ENCODE peak calls at places on chromosomes 11 and 22, in four cellular contexts. T is neural crest cell, A is lung microvascular endothelial cell, C is GM13976. P is an unnamed sample.

GRCh38 chr11:95066721-95067041 is at the start of gene SRSF8:
- DNase-seq in T (no peak), A (no peak), C (no peak), P (no peak)

GRCh38 chr22:38973289-38974169 is 8.6 kb upstream of the APOBEC3B start:
- DNase-seq in T (peak), A (peak), C (peak), P (peak)

GRCh38 chr11:67357831-67358555 is 4.6 kb upstream of the POLD4 start:
- DNase-seq in T (no peak), A (no peak), C (no peak), P (no peak)

GRCh38 chr11:17498058-17498457 is 21.4 kb upstream of the ABCC8 start:
- DNase-seq in T (no peak), A (no peak), C (no peak), P (no peak)

GRCh38 chr11:68331338-68331947 is 19.1 kb downstream of the LRP5 start:
- DNase-seq in T (no peak), A (peak), C (no peak), P (peak)

GRCh38 chr11:46333129-46333947 is 13.9 kb upstream of the DGKZ start:
- DNase-seq in T (no peak), A (no peak), C (no peak), P (no peak)

GRCh38 chr11:100949443-100949842 is 180.2 kb downstream of the PGR start:
- DNase-seq in T (no peak), A (peak), C (no peak), P (peak)

GRCh38 chr11:69010964-69011623 is 2.0 kb downstream of the MRGPRF start:
- DNase-seq in T (peak), A (peak), C (no peak), P (no peak)

GRCh38 chr22:30116362-30117117 is 36.3 kb downstream of the HORMAD2 start:
- DNase-seq in T (no peak), A (no peak), C (no peak), P (no peak)

GRCh38 chr11:1460396-1460795 is 26.2 kb downstream of the MOB2 start:
- DNase-seq in T (no peak), A (no peak), C (no peak), P (no peak)

GRCh38 chr11:64461081-64461480 is 102.1 kb downstream of the RPS6KA4 start:
- DNase-seq in T (no peak), A (no peak), C (no peak), P (no peak)

GRCh38 chr11:67998150-67999045 is 5.5 kb downstream of the UNC93B1 start:
- DNase-seq in T (no peak), A (no peak), C (no peak), P (no peak)

GRCh38 chr11:8229299-8230177 is 34.1 kb downstream of the LMO1 start:
- DNase-seq in T (no peak), A (no peak), C (no peak), P (no peak)

GRCh38 chr11:85299247-85299646 is 327.9 kb downstream of the DLG2 start:
- DNase-seq in T (no peak), A (no peak), C (no peak), P (no peak)

GRCh38 chr22:47204002-47204979 is 441.8 kb downstream of the TBC1D22A start:
- DNase-seq in T (no peak), A (no peak), C (no peak), P (no peak)

GRCh38 chr11:130871616-130872015 is 44.7 kb downstream of the SNX19 start:
- DNase-seq in T (no peak), A (no peak), C (no peak), P (no peak)

GRCh38 chr11:61158691-61159381 is 2.4 kb downstream of the VPS37C start:
- DNase-seq in T (no peak), A (peak), C (no peak), P (peak)

GRCh38 chr11:75024764-75025211 is 36.1 kb downstream of the NEU3 start:
- DNase-seq in T (no peak), A (no peak), C (no peak), P (no peak)

GRCh38 chr22:41946360-41947180 is at the start of gene CENPM:
- DNase-seq in T (peak), A (peak), C (peak), P (peak)

GRCh38 chr22:36925388-36926290 is 12.2 kb downstream of the CSF2RB start:
- DNase-seq in T (no peak), A (no peak), C (peak), P (no peak)

GRCh38 chr22:17369553-17370035 is 334 bp downstream of the CECR2 start:
- DNase-seq in T (peak), A (peak), C (peak), P (no peak)

GRCh38 chr11:108037636-108038035 is 28.9 kb downstream of the CUL5 start:
- DNase-seq in T (no peak), A (no peak), C (no peak), P (no peak)

GRCh38 chr22:25208743-25209505 is 9.3 kb downstream of the CRYBB3 start:
- DNase-seq in T (no peak), A (no peak), C (no peak), P (no peak)

GRCh38 chr11:112795896-112796686 is 165.1 kb upstream of the NCAM1 start:
- DNase-seq in T (no peak), A (no peak), C (no peak), P (no peak)

GRCh38 chr11:10066441-10066840 is 227.6 kb downstream of the SBF2 start:
- DNase-seq in T (no peak), A (no peak), C (no peak), P (no peak)

GRCh38 chr11:88105952-88106351 is 69.3 kb downstream of the RAB38 start:
- DNase-seq in T (no peak), A (no peak), C (no peak), P (no peak)

GRCh38 chr22:49727881-49728563 is 99.7 kb downstream of the BRD1 start:
- DNase-seq in T (no peak), A (no peak), C (no peak), P (no peak)

GRCh38 chr11:88043149-88043548 is 132.1 kb downstream of the RAB38 start:
- DNase-seq in T (no peak), A (no peak), C (no peak), P (peak)

GRCh38 chr11:43852057-43852636 is 28.5 kb upstream of the ALKBH3 start:
- DNase-seq in T (peak), A (peak), C (peak), P (peak)

GRCh38 chr11:117279711-117280376 is 11.3 kb upstream of the BACE1-AS start:
- DNase-seq in T (no peak), A (no peak), C (no peak), P (no peak)

GRCh38 chr11:119101367-119101758 is 290 bp downstream of the DPAGT1 start:
- DNase-seq in T (no peak), A (no peak), C (no peak), P (no peak)

GRCh38 chr11:35923452-35923851 is 20.4 kb upstream of the LDLRAD3 start:
- DNase-seq in T (no peak), A (peak), C (no peak), P (peak)

GRCh38 chr11:121418625-121419114 is 33.4 kb upstream of the SORL1 start:
- DNase-seq in T (no peak), A (peak), C (no peak), P (no peak)

GRCh38 chr11:78622666-78623065 is 48.0 kb upstream of the NARS2 start:
- DNase-seq in T (no peak), A (no peak), C (no peak), P (no peak)

GRCh38 chr22:29031236-29031982 is 30.2 kb downstream of the C22orf31 start:
- DNase-seq in T (no peak), A (peak), C (peak), P (peak)

GRCh38 chr11:117923275-117923674 is 5.9 kb downstream of the TMPRSS13 start:
- DNase-seq in T (no peak), A (no peak), C (no peak), P (no peak)

GRCh38 chr22:23302171-23303002 is 122.1 kb downstream of the BCR start:
- DNase-seq in T (no peak), A (peak), C (no peak), P (peak)

GRCh38 chr11:27083782-27084181 is 43.2 kb downstream of the BBOX1 start:
- DNase-seq in T (no peak), A (no peak), C (no peak), P (no peak)